ENCODE peak calls at places on chromosome 16, in seven cellular contexts. X is H4; Y is effector CD4-positive, alpha-beta T cell; M is OCI-LY7; N is GM04504; U is stimulated activated CD8-positive, alpha-beta memory T cell treated with anti-CD3 and anti-CD28 coated beads, Interleukin-12 subunit alpha, Interleukin-12 subunit beta, amount 100 ng/mL, for 4 hours; F is IMR-90. D is an unnamed sample.

GRCh38 chr16:55778718-55779117 is 54.2 kb downstream of the CES1 start:
- DNase-seq in X (no peak), Y (no peak), M (no peak), N (no peak), U (no peak), F (no peak), D (no peak)

GRCh38 chr16:81641403-81642106 is 137.5 kb upstream of the PLCG2 start:
- DNase-seq in X (no peak), Y (no peak), M (no peak), N (no peak), U (no peak), F (no peak), D (no peak)

GRCh38 chr16:66928702-66929388 is 3.5 kb upstream of the RRAD start:
- DNase-seq in X (peak; percentile 36), Y (no peak), M (peak; percentile 29), N (no peak), U (no peak), F (peak; percentile 35), D (no peak)

GRCh38 chr16:75099738-75100615 is 16.6 kb downstream of the LDHD start:
- DNase-seq in X (peak; percentile 23), Y (no peak), M (peak; percentile 42), N (no peak), U (no peak), F (no peak), D (peak; percentile 62)

GRCh38 chr16:22358000-22358399 is 16.4 kb downstream of the CDR2 start:
- DNase-seq in X (no peak), Y (no peak), M (peak; percentile 33), N (no peak), U (no peak), F (no peak), D (no peak)

GRCh38 chr16:27444470-27444869 is 42.5 kb downstream of the IL21R start:
- DNase-seq in X (no peak), Y (no peak), M (no peak), N (no peak), U (no peak), F (no peak), D (no peak)

GRCh38 chr16:50711862-50712567 is 18.6 kb downstream of the NOD2 start:
- DNase-seq in X (no peak), Y (no peak), M (no peak), N (no peak), U (no peak), F (no peak), D (peak; percentile 64)

GRCh38 chr16:86072328-86073102 is 173.6 kb downstream of the IRF8 start:
- DNase-seq in X (peak; percentile 77), Y (no peak), M (peak; percentile 48), N (peak; percentile 33), U (no peak), F (peak; percentile 86), D (peak; percentile 54)

GRCh38 chr16:1150511-1150982 is 2.4 kb upstream of the CACNA1H start:
- DNase-seq in X (peak; percentile 48), Y (no peak), M (peak; percentile 15), N (peak; percentile 16), U (no peak), F (peak; percentile 47), D (no peak)

GRCh38 chr16:68696514-68696913 is 40.6 kb upstream of the CDH1 start:
- DNase-seq in X (no peak), Y (no peak), M (no peak), N (no peak), U (no peak), F (no peak), D (no peak)

GRCh38 chr16:2976201-2976600 is 4.0 kb downstream of the PKMYT1 start:
- DNase-seq in X (no peak), Y (no peak), M (no peak), N (no peak), U (no peak), F (no peak), D (no peak)

GRCh38 chr16:86723699-86724098 is 145.3 kb downstream of the FOXL1 start:
- DNase-seq in X (no peak), Y (no peak), M (no peak), N (no peak), U (no peak), F (no peak), D (no peak)

GRCh38 chr16:14215941-14216340 is 144.8 kb downstream of the MRTFB start:
- DNase-seq in X (no peak), Y (no peak), M (no peak), N (peak; percentile 17), U (no peak), F (no peak), D (no peak)

GRCh38 chr16:74771656-74772315 is 2.8 kb downstream of the FA2H start:
- DNase-seq in X (no peak), Y (no peak), M (peak; percentile 80), N (no peak), U (no peak), F (no peak), D (no peak)

GRCh38 chr16:11251525-11252481 is 4.2 kb downstream of the SOCS1 start:
- DNase-seq in X (peak; percentile 58), Y (peak; percentile 70), M (no peak), N (no peak), U (peak; percentile 57), F (peak; percentile 91), D (no peak)

GRCh38 chr16:65012357-65012756 is 109.5 kb downstream of the CDH11 start:
- DNase-seq in X (no peak), Y (no peak), M (no peak), N (peak; percentile 47), U (no peak), F (peak; percentile 83), D (no peak)

GRCh38 chr16:56327071-56327928 is 98.0 kb downstream of the AMFR start:
- DNase-seq in X (no peak), Y (no peak), M (no peak), N (no peak), U (no peak), F (no peak), D (no peak)

GRCh38 chr16:87836844-87837581 is 32.3 kb downstream of the SLC7A5 start:
- DNase-seq in X (no peak), Y (no peak), M (no peak), N (no peak), U (no peak), F (no peak), D (no peak)

GRCh38 chr16:80924372-80924978 is 82.2 kb downstream of the CMC2 start:
- DNase-seq in X (peak; percentile 21), Y (no peak), M (peak; percentile 12), N (peak; percentile 39), U (no peak), F (peak; percentile 43), D (peak; percentile 50)

GRCh38 chr16:48184681-48185080 is 28.9 kb upstream of the ABCC12 start:
- DNase-seq in X (no peak), Y (no peak), M (no peak), N (no peak), U (no peak), F (no peak), D (no peak)

GRCh38 chr16:80991792-80992430 is 14.8 kb downstream of the CMC2 start:
- DNase-seq in X (no peak), Y (no peak), M (no peak), N (no peak), U (no peak), F (no peak), D (no peak)

GRCh38 chr16:14098081-14098480 is 27.0 kb downstream of the MRTFB start:
- DNase-seq in X (no peak), Y (no peak), M (no peak), N (peak; percentile 4), U (no peak), F (no peak), D (no peak)

GRCh38 chr16:29815032-29815721 is 775 bp upstream of the PAGR1 start:
- DNase-seq in X (no peak), Y (peak; percentile 56), M (no peak), N (no peak), U (no peak), F (no peak), D (peak; percentile 31)

GRCh38 chr16:592518-593306 is 2.8 kb downstream of the RAB40C start:
- DNase-seq in X (no peak), Y (no peak), M (no peak), N (no peak), U (no peak), F (no peak), D (no peak)

GRCh38 chr16:46929378-46930332 is 43.8 kb downstream of the DNAJA2 start:
- DNase-seq in X (peak; percentile 40), Y (peak; percentile 45), M (peak; percentile 65), N (peak; percentile 25), U (peak; percentile 19), F (peak; percentile 45), D (peak; percentile 68)

GRCh38 chr16:83392743-83393142 is 415.0 kb upstream of the HSBP1 start:
- DNase-seq in X (no peak), Y (no peak), M (no peak), N (no peak), U (no peak), F (no peak), D (no peak)

GRCh38 chr16:75085556-75085955 is 31.0 kb downstream of the LDHD start:
- DNase-seq in X (no peak), Y (no peak), M (no peak), N (peak; percentile 42), U (no peak), F (no peak), D (no peak)

GRCh38 chr16:30893082-30893743 is 664 bp downstream of the BCL7C start:
- DNase-seq in X (no peak), Y (no peak), M (no peak), N (no peak), U (no peak), F (no peak), D (peak; percentile 33)